ENCODE peak calls at places on chromosomes 4 and X, in four cellular contexts. B is CD4-positive, alpha-beta memory T cell; S is PC-3; R is right lobe of liver. U is an unnamed sample.

GRCh38 chr4:138311771-138312535 is 69.8 kb upstream of the SLC7A11 start:
- DNase-seq in R (no peak), S (no peak), B (no peak), U (no peak)

GRCh38 chr4:149465941-149466340 is 349.7 kb downstream of the IQCM start:
- DNase-seq in S (peak; percentile 31), R (no peak), B (no peak), U (no peak)

GRCh38 chrX:102651968-102652744 is 873 bp downstream of the GPRASP1 start:
- DNase-seq in R (no peak), B (peak; percentile 71), S (no peak), U (peak; percentile 9)

GRCh38 chr4:31918891-31919290 is 1198.7 kb downstream of the PCDH7 start:
- DNase-seq in B (no peak), S (no peak), R (no peak), U (peak; percentile 23)

GRCh38 chrX:9605484-9605883 is 140.6 kb downstream of the TBL1X start:
- DNase-seq in R (no peak), B (no peak), S (no peak), U (no peak)

GRCh38 chrX:19855700-19856381 is 31.6 kb downstream of the SH3KBP1 start:
- DNase-seq in B (no peak), R (no peak), S (no peak), U (no peak)

GRCh38 chr4:152968806-152969394 is 32.8 kb downstream of the FHDC1 start:
- DNase-seq in R (no peak), S (peak; percentile 74), B (no peak), U (no peak)

GRCh38 chr4:1329408-1330371 is 17.3 kb upstream of the UVSSA start:
- DNase-seq in S (no peak), B (peak; percentile 51), R (peak; percentile 19), U (no peak)

GRCh38 chr4:164384416-164384815 is 369.5 kb upstream of the SMIM31 start:
- DNase-seq in B (no peak), S (no peak), R (no peak), U (no peak)

GRCh38 chr4:25001499-25001898 is 29.2 kb downstream of the LGI2 start:
- DNase-seq in B (no peak), S (no peak), R (no peak), U (no peak)

GRCh38 chrX:39688576-39689373 is 409.0 kb downstream of the BCOR start:
- DNase-seq in B (no peak), S (peak; percentile 50), R (peak; percentile 64), U (peak; percentile 50)

GRCh38 chrX:150293311-150294013 is 69.7 kb upstream of the MAMLD1 start:
- DNase-seq in B (no peak), S (peak; percentile 75), R (no peak), U (no peak)

GRCh38 chrX:44872319-44872816 is 620 bp upstream of the KDM6A start:
- DNase-seq in B (no peak), R (no peak), S (peak; percentile 24), U (peak; percentile 33)

GRCh38 chr4:16024009-16024408 is 59.8 kb downstream of the PROM1 start:
- DNase-seq in R (no peak), S (peak; percentile 85), B (no peak), U (no peak)

GRCh38 chr4:78669453-78669852 is 106.7 kb upstream of the BMP2K start:
- DNase-seq in R (no peak), B (no peak), S (peak; percentile 23), U (no peak)

GRCh38 chrX:42715689-42716022 is 62.3 kb downstream of the PPP1R2C start:
- DNase-seq in S (no peak), B (no peak), R (no peak), U (no peak)

DNA sequence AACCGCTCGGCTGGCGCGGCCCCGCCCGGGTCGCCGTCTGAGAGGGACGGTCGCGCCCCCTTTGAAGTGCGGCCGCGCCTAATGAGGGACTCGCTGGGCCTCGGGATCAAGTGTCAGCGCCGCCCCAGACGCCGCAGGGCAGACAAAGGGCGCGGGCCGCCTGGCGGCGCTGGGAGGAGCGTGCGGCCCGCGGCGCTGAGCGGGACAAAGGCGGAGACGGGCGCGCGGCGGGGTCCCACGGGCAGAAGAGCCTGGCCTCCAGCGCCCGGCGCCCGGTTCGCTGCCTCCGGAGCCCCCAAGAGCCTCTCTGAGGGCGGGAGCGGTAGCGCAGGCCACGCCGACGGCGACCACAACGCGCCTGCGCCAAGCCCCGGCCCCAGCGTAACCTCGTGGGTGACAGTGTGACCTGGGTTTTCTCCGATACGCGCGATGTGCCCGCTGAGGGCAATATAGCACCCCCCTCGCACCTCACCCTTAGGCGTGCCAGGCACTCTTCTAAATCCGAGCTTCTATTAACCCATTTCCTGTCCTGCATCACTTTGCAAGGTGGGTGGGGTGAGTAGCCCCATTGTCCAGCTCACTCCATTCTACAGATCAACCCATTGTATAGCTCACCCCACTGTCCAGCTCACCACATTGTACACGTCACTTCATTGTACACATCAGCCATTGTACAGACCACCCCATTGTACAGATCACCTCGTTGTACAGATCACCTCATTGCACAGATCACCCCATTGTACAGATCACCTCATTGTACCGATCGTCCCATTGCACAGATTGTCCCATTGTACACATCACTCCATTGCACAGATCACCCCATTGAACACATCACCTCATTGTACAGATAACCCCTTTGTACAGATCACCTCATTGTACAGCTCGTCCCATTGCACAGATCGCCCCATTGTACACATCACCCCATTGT is 33.7 kb upstream of the STX18 start:
- DNase-seq in B (peak; percentile 68), S (peak; percentile 50), R (peak; percentile 80), U (peak; percentile 65)
- H3K4me3 ChIP-seq in B (peak overlapping the region; percentile 26), S (peak overlapping the region; percentile 79), R (peak overlapping the region; percentile 62), U (peak overlapping the region; percentile 54)

GRCh38 chr4:145099653-145100052 is 1.5 kb downstream of the ABCE1 start:
- DNase-seq in S (peak; percentile 35), B (no peak), R (no peak), U (peak; percentile 13)
- H3K4me3 ChIP-seq in S (peak overlapping the region; percentile 82), B (no peak overlapping the region), R (no peak overlapping the region), U (peak overlapping the region; percentile 63)

DNA sequence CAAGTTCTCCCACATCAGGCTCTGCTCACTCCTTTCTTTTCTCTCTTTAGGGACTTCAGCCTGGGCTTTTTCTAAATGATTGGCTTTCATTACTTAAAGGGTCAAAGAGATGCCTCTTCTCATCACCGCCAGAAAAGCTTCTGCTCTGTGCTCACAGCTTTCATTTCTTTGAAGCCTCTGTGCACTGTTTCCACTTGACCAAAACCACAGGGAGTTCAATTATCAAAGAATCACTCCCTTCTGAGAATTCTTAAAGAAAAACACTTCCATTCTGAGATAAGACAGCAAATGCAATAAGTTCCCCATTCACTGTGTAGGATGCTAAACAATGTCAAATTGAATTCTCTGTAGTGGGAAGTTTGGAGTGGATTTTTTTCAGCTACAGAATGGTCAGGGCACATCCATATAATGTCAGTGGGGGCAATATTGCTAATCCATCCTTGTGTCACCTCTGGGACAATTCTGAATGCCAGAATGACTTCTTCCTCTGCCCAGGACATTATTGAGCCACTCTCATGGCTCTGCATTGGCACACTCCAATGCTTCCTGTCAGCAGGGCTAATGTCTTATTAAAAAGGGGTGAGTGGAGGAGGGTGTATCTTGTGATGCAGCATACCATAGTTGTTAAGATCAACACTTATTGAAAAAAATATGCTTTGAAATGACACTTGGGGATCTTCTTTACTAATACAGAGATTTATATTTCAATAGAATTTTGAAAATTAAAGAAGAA is 217.6 kb downstream of the SNCA start:
- DNase-seq in S (no peak), R (no peak), B (no peak), U (no peak)
- H3K4me3 ChIP-seq in S (no peak overlapping the region), R (no peak overlapping the region), B (no peak overlapping the region), U (no peak overlapping the region)

GRCh38 chr4:85127653-85128052 is 161.2 kb upstream of the WDFY3 start:
- DNase-seq in B (no peak), S (peak; percentile 45), R (no peak), U (peak; percentile 47)

GRCh38 chr4:85128246-85129204 is 162.0 kb upstream of the WDFY3 start:
- DNase-seq in B (no peak), R (no peak), S (no peak), U (no peak)

GRCh38 chr4:85126991-85127591 is 160.6 kb upstream of the WDFY3 start:
- DNase-seq in R (no peak), S (no peak), B (no peak), U (no peak)

DNA sequence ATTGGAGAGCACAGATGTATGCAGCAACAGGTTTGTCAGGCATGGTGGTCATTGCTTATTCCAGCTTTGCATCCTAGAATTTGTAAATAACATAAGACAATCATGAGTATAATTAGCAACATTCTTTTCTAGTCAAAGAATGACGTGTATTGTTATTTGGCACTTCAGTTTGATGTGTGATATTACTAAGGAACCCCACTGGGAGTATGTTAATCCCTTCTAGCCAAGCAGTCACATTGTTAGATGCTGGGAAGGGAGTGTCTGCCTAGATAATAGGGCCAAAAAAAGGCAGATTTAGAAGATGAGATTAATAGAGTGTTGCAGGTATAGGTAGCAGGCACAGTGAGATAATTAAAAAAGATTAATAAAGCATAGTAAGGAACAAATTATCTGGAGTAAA is 159.2 kb upstream of the WDFY3 start:
- DNase-seq in R (no peak), S (no peak), B (no peak), U (no peak)
- H3K4me3 ChIP-seq in R (no peak overlapping the region), S (no peak overlapping the region), B (no peak overlapping the region), U (no peak overlapping the region)

DNA sequence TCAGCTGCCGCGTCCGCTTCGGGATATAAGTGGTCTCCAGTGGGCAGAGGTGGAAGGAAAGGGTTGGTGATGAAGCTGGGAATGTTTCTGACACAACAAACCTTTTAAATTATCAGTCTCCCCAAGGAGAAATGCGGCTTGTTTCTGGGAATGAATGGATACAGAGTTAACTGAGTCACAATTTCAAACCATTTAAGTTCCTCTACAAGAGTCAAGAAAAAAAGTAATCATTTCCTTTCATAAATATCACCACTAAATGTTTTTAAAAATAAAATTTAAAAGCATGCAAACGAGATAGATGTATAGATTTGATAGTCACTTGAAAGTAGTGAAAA is 1.4 kb downstream of the GASK1B start:
- DNase-seq in R (no peak), S (no peak), B (no peak), U (no peak)
- H3K4me3 ChIP-seq in R (peak overlapping the region; percentile 26), S (peak overlapping the region; percentile 66), B (no peak overlapping the region), U (no peak overlapping the region)

GRCh38 chr4:8115203-8115520 is 43.5 kb downstream of the ABLIM2 start:
- DNase-seq in R (no peak), B (no peak), S (no peak), U (no peak)
- H3K4me3 ChIP-seq in R (no peak overlapping the region), B (no peak overlapping the region), S (no peak overlapping the region), U (no peak overlapping the region)

DNA sequence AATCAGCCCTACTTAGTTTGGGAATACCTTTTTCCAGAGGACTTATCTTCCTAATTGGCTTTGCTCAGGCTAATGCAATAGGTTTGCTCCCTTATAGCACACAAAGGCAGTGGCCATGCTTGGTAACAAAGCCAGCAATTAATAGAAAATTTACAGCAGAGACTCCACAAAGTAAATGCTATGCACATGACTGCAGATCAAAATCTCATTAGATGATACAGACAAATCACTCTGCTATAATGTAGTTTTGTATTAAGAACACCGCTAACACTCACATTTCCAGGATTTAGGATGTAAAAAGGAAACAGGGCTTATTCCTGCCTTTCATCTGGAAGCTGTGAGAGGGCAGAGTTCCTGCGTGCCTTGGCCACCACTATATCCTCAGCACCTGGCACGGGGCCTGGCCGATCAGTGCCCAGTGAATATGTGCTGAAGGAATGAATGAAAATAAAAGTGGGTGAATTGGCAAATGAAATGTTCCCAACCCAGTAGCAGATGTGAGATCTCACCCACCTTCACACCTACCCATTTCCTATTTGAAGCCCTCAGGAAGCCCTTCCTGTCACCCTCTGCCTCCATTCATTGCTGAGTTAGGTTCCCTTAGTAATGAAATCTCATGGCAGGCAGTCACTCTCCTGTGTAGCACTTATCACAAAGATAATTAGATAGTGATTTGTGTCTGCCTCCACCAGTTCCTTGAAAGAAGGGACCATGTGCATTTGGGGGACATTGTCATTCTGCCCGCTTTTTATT is 5.1 kb downstream of the SEPTIN6 start:
- DNase-seq in B (no peak), R (peak; percentile 59), S (no peak), U (no peak)
- H3K4me3 ChIP-seq in B (peak overlapping the region; percentile 17), R (no peak overlapping the region), S (no peak overlapping the region), U (no peak overlapping the region)